ENCODE peak calls at places on chromosomes 13 and 19, in six cellular contexts. J is tibial nerve, H is A549, K is ovary, F is stomach, S is SK-N-SH. L is an unnamed sample.

GRCh38 chr19:50238043-50238442 is 34.6 kb downstream of the MYH14 start:
- DNase-seq in F (no peak), H (no peak), J (no peak), S (no peak), K (no peak), L (no peak)

GRCh38 chr19:15320118-15320517 is 12.2 kb downstream of the BRD4 start:
- DNase-seq in F (no peak), K (no peak), H (no peak), J (no peak), S (no peak), L (no peak)

GRCh38 chr19:28426110-28426901 is 786.6 kb downstream of the UQCRFS1 start:
- DNase-seq in H (no peak), F (no peak), K (no peak), S (no peak), J (no peak), L (no peak)

GRCh38 chr13:30110301-30111070 is 196.9 kb downstream of the KATNAL1 start:
- DNase-seq in F (no peak), K (no peak), J (no peak), S (no peak), H (no peak), L (no peak)

GRCh38 chr19:54316746-54317107 is 3.8 kb upstream of the LILRA5 start:
- DNase-seq in F (no peak), K (no peak), H (peak), J (no peak), S (no peak), L (no peak)

GRCh38 chr19:16649734-16650133 is 10.2 kb downstream of the SMIM7 start:
- DNase-seq in S (no peak), J (no peak), F (no peak), H (no peak), K (no peak), L (no peak)

GRCh38 chr19:40284501-40285352 is at the start of gene AKT2:
- DNase-seq in J (no peak), S (peak), F (no peak), H (no peak), K (peak), L (no peak)

GRCh38 chr13:76769238-76769859 is 116.9 kb downstream of the KCTD12 start:
- DNase-seq in K (no peak), S (no peak), J (no peak), F (no peak), H (no peak), L (no peak)

GRCh38 chr19:45477713-45478453 is 10.1 kb downstream of the FOSB start:
- DNase-seq in S (no peak), H (no peak), F (no peak), K (no peak), J (no peak), L (no peak)

GRCh38 chr13:25249001-25249543 is 38.2 kb downstream of the MTMR6 start:
- DNase-seq in J (no peak), K (no peak), H (peak), F (no peak), S (peak), L (no peak)

GRCh38 chr19:44476559-44477408 is 23.5 kb downstream of the ZNF180 start:
- DNase-seq in S (no peak), J (no peak), H (peak), K (no peak), F (no peak), L (no peak)

GRCh38 chr19:39405930-39406655 is 554 bp upstream of the ZFP36 start:
- DNase-seq in K (no peak), J (no peak), H (no peak), S (no peak), F (no peak), L (no peak)

GRCh38 chr13:65011403-65011802 is 2218.7 kb downstream of the PCDH9 start:
- DNase-seq in H (no peak), K (no peak), S (no peak), F (no peak), J (no peak), L (no peak)

GRCh38 chr13:114313061-114313860 is 1.0 kb upstream of the CHAMP1 start:
- DNase-seq in H (peak), F (no peak), S (no peak), J (no peak), K (peak), L (no peak)

GRCh38 chr13:82165396-82166174 is 1716.7 kb downstream of the SLITRK1 start:
- DNase-seq in J (no peak), H (peak), F (no peak), S (peak), K (no peak), L (no peak)

GRCh38 chr19:3879656-3880055 is 829 bp upstream of the ATCAY start:
- DNase-seq in K (no peak), H (peak), S (peak), F (no peak), J (no peak), L (no peak)

GRCh38 chr19:3882041-3882384 is 1.5 kb downstream of the ATCAY start:
- DNase-seq in K (no peak), S (no peak), H (no peak), F (no peak), J (no peak), L (no peak)

GRCh38 chr19:3881272-3882040 is 971 bp downstream of the ATCAY start:
- DNase-seq in S (peak), J (no peak), K (no peak), F (no peak), H (no peak), L (no peak)

GRCh38 chr19:3880471-3881271 is at the start of gene ATCAY:
- DNase-seq in S (peak), H (no peak), J (no peak), F (no peak), K (no peak), L (no peak)
- TF ChIP-seq EP300 in S (no peak), H (no peak), J (no peak), F (no peak), K (no peak), L (no peak)

DNA sequence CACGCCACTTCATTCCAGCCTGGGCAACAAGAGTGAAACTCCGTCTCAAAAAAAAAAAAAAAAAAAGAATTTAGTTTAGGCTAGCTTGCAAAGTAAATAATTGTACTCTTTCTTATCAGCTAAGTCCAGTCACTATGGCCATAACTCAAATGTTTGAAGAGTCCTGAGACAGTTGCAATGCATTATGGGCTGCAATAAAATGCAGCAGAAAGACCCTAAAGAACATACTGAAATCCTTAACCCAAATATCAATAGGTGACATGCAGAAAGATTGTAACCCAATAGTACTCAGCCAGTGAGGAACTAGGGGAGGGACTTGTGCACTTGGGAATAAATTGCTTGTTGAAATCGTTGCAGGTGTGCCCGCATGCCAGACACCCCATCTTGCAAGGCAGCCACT is 20.9 kb upstream of the FFAR2 start:
- DNase-seq in H (no peak), J (no peak), K (no peak), S (no peak), F (no peak), L (no peak)
- TF ChIP-seq EP300 in H (no peak), J (no peak), K (no peak), S (no peak), F (no peak), L (no peak)

DNA sequence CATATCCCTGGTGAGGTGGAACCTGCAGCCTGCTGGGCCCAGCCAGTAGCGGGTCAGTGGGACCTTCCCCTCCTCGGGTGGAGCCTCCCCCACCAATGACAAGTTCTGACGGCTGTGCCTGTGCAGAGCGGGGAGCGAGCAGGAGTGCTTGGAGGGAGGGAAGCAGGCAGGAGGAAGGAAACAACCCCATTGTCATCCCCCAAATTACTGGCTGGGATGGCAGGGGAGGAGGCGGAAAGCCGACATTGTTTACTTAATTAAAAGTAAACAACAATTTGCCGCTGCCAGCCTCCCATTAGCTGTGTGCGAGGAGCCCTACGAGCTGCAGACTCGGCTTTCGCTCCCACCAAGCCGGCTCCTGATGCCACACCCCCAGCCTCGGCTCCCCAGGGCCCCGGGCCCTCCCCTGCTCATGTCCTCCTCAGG is 45.5 kb downstream of the LYL1 start:
- DNase-seq in H (no peak), S (no peak), F (peak), K (no peak), J (no peak), L (no peak)
- TF ChIP-seq EP300 in H (no peak), S (no peak), F (no peak), K (no peak), J (no peak), L (no peak)

DNA sequence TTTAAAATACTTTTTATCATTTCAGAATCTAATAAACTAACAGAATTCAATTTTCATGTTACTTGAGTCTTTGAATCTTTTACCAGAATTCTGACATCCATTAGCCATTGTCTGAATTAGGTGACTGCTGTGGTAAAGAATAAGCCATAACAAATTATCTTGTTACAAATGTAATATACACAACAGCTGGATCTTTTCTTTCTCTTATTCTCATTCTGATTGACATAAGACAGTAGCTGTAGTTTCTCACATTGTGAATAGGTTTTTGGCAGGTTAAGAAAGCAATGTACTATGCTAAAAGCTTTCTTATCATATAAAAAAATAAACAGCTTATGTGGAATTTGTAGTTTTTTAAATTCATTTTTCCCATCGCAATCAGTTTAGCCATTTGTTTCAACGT is 734.0 kb upstream of the PCDH9 start:
- DNase-seq in F (no peak), S (no peak), J (no peak), H (no peak), K (no peak), L (no peak)
- TF ChIP-seq EP300 in F (no peak), S (no peak), J (no peak), H (no peak), K (no peak), L (no peak)

GRCh38 chr19:11551603-11552235 is 7.3 kb downstream of the ELOF1 start:
- DNase-seq in S (peak), F (no peak), J (no peak), H (no peak), K (peak), L (no peak)
- TF ChIP-seq EP300 in S (no peak), F (no peak), J (no peak), H (no peak), K (no peak), L (no peak)

GRCh38 chr13:21911916-21912315 is 241.0 kb downstream of the FGF9 start:
- DNase-seq in K (no peak), F (no peak), H (no peak), S (no peak), J (no peak), L (no peak)
- TF ChIP-seq EP300 in K (no peak), F (no peak), H (no peak), S (no peak), J (no peak), L (no peak)

DNA sequence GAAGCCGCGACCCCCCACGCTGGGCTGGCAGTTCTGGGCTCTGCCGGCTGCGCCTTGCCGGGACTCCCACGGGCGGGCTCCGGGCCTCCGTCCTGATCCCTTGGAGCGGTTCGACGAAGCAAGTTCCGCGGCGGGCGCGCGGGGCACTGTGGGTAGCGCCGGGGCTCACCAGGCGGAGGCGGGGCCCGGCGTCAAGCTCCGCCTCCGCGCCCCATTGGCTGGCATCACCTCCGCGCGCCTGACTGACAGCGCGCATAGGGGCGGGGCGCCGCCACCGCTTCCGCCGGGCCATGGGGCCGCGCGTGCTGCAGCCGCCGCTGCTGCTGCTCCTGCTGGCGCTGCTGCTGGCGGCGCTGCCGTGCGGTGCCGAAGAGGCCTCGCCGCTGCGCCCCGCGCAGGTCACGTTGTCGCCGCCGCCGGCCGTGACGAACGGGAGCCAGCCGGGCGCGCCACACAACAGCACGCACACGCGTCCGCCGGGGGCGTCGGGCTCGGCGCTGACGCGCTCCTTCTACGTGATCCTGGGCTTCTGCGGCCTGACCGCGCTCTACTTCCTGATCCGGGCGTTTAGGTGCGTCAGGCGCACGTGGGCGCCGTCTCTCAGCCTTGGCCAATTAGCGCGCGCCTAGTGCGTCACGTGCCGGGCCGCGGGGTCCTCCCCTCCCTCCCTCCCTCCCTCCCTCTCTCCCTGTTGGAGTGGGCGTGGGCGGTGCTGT is at the start of gene FAM174C:
- DNase-seq in K (peak), H (peak), S (peak), F (peak), J (peak), L (peak)
- TF ChIP-seq EP300 in K (no peak), H (no peak), S (no peak), F (no peak), J (no peak), L (no peak)